ENCODE peak calls at places on chromosomes 4 and X, in six cellular contexts. I is tibial artery, V is pancreas, O is astrocyte, H is brain microvascular endothelial cell, W is body of pancreas. R is an unnamed sample. For H3K36me3 and H3K27me3, the result is how much of the 10 kb centered on the place peaks cover.

GRCh38 chr4:17436750-17437090 is 75.2 kb downstream of the QDPR start:
- DNase-seq in I (no peak), V (no peak), O (no peak), H (no peak), W (no peak), R (no peak)

GRCh38 chrX:111100191-111100590 is 4.2 kb downstream of the PAK3 start:
- DNase-seq in I (no peak), V (no peak), O (no peak), H (no peak), W (no peak), R (peak)

GRCh38 chr4:158799013-158799770 is 30.4 kb downstream of the FNIP2 start:
- DNase-seq in I (no peak), V (no peak), O (no peak), H (no peak), W (no peak), R (no peak)

GRCh38 chrX:16239211-16239610 is 71.9 kb downstream of the MAGEB17 start:
- DNase-seq in I (no peak), V (no peak), O (peak), H (peak), W (no peak), R (no peak)

GRCh38 chr4:121057466-121057911 is 14.8 kb downstream of the NDNF start:
- DNase-seq in I (no peak), V (no peak), O (no peak), H (no peak), W (no peak), R (no peak)

GRCh38 chr4:169996379-169997245 is 29.6 kb downstream of the MFAP3L start:
- DNase-seq in I (no peak), V (no peak), O (no peak), H (no peak), W (no peak), R (no peak)

GRCh38 chrX:39653656-39654055 is 444.1 kb downstream of the BCOR start:
- DNase-seq in I (no peak), V (no peak), O (no peak), H (no peak), W (no peak), R (no peak)

GRCh38 chr4:113170818-113171468 is 121.5 kb downstream of the ANK2 start:
- DNase-seq in I (no peak), V (no peak), O (no peak), H (no peak), W (no peak), R (no peak)

GRCh38 chr4:172998527-172999469 is 169.8 kb upstream of the GALNT7 start:
- DNase-seq in I (no peak), V (no peak), O (peak), H (peak), W (no peak), R (peak)

GRCh38 chr4:98341309-98341708 is 80.1 kb downstream of the RAP1GDS1 start:
- DNase-seq in I (no peak), V (no peak), O (peak), H (peak), W (no peak), R (no peak)

GRCh38 chrX:28802625-28803024 is 215.4 kb downstream of the IL1RAPL1 start:
- DNase-seq in I (no peak), V (no peak), O (no peak), H (no peak), W (no peak), R (no peak)

GRCh38 chrX:69088171-69088938 is 76.9 kb downstream of the PJA1 start:
- DNase-seq in I (no peak), V (no peak), O (no peak), H (no peak), W (no peak), R (no peak)

GRCh38 chr4:54525602-54526001 is 132.2 kb upstream of the KIT start:
- DNase-seq in I (no peak), V (no peak), O (peak), H (peak), W (no peak), R (no peak)

GRCh38 chr4:167136270-167136669 is 98.0 kb downstream of the SPOCK3 start:
- DNase-seq in I (no peak), V (no peak), O (no peak), H (no peak), W (no peak), R (no peak)

GRCh38 chrX:53798281-53798680 is 111.8 kb upstream of the HUWE1 start:
- DNase-seq in I (no peak), V (no peak), O (no peak), H (no peak), W (no peak), R (no peak)

GRCh38 chr4:74109116-74109791 is 10.3 kb upstream of the CXCL2 start:
- DNase-seq in I (no peak), V (no peak), O (peak), H (peak), W (peak), R (peak)

GRCh38 chrX:151828434-151829080 is 84.1 kb upstream of the MAGEA4 start:
- DNase-seq in I (no peak), V (no peak), O (peak), H (no peak), W (no peak), R (no peak)

GRCh38 chr4:128542047-128542446 is 254.4 kb upstream of the PGRMC2 start:
- DNase-seq in I (no peak), V (no peak), O (peak), H (no peak), W (no peak), R (no peak)

GRCh38 chrX:11886745-11887144 is 128.7 kb downstream of the MSL3 start:
- DNase-seq in I (no peak), V (no peak), O (peak), H (peak), W (no peak), R (no peak)

GRCh38 chrX:45935408-45935807 is 609.8 kb downstream of the ZNF674 start:
- DNase-seq in I (no peak), V (no peak), O (no peak), H (no peak), W (no peak), R (no peak)

GRCh38 chr4:2254665-2255500 is 7.0 kb downstream of the MXD4 start:
- DNase-seq in I (peak), V (no peak), O (no peak), H (no peak), W (peak), R (no peak)
- H3K36me3 ChIP-seq in I (half or more), V (under half), O (under half), H (under half), W (under half), R (under half)

GRCh38 chrX:1468250-1468772 is 15.6 kb upstream of the ASMTL start:
- DNase-seq in I (peak), V (no peak), O (peak), H (no peak), W (no peak), R (no peak)
- H3K27me3 ChIP-seq in I (under half), V (under half), O (under half), H (under half), W (under half), R (under half)

DNA sequence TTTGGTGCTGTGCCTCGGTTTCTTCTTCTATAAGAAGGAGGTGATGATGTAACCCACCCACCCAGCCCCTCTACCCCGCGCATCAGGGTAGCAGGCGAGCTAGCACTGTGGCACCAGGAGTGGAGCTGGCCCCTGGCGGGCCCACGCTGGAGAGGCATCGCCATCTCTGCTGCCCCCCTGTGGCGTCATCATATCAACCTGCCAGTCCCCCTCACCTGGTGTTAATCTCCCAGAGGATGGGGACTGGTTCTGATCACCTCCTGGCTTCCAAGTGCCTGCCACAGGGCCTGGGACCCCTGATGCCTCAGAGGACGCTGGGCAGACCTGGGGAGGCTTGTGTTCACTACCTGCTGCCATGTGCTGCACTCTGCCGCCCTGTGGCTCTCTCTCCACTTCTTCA is 6.3 kb upstream of the SORCS2 start:
- DNase-seq in I (peak), V (peak), O (no peak), H (no peak), W (no peak), R (peak)
- H3K36me3 ChIP-seq in I (under half), V (under half), O (under half), H (under half), W (under half), R (under half)

GRCh38 chrX:129648514-129649267 is 6.1 kb downstream of the APLN start:
- DNase-seq in I (no peak), V (no peak), O (no peak), H (no peak), W (no peak), R (no peak)

GRCh38 chrX:129651756-129652564 is 2.8 kb downstream of the APLN start:
- DNase-seq in I (no peak), V (no peak), O (no peak), H (no peak), W (no peak), R (no peak)

GRCh38 chrX:129649268-129650182 is 5.2 kb downstream of the APLN start:
- DNase-seq in I (no peak), V (no peak), O (peak), H (peak), W (no peak), R (no peak)

GRCh38 chrX:129650821-129651510 is 3.8 kb downstream of the APLN start:
- DNase-seq in I (no peak), V (no peak), O (no peak), H (no peak), W (no peak), R (no peak)

DNA sequence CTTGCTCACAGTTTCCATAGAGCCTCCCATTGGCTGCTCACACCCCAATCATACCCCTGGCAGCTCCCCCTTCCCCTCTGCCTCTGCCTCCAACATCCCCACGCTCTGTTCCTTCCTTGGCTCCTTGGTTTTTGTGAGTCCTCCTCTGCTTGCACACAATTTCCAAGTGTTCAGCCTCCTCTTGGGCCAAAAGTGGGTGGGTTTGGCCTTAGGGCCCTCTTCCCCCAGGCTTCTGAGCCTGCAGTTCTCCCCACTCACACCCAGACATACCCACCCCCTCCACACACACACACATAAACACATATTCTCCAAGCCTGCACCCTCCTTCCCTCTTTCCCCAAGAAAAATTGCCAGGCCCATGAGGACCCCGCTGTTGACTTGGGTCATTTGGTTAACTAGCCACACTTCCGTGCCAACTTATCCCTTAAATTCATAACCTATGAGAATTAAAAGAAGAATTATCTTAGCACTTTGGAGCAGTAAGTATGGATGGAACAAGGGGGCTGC is 4.5 kb downstream of the APLN start:
- DNase-seq in I (no peak), V (no peak), O (no peak), H (no peak), W (no peak), R (no peak)
- H3K27me3 ChIP-seq in I (under half), V (under half), O (under half), H (under half), W (under half), R (under half)

GRCh38 chrX:43743100-43743822 is 87.2 kb downstream of the MAOA start:
- DNase-seq in I (no peak), V (no peak), O (no peak), H (no peak), W (no peak), R (no peak)

GRCh38 chrX:43741843-43742573 is 85.9 kb downstream of the MAOA start:
- DNase-seq in I (no peak), V (no peak), O (peak), H (no peak), W (peak), R (no peak)

GRCh38 chrX:43750248-43750676 is 94.2 kb downstream of the MAOA start:
- DNase-seq in I (peak), V (no peak), O (peak), H (peak), W (peak), R (peak)

GRCh38 chrX:43744284-43744683 is 88.2 kb downstream of the MAOA start:
- DNase-seq in I (no peak), V (no peak), O (no peak), H (no peak), W (no peak), R (no peak)

DNA sequence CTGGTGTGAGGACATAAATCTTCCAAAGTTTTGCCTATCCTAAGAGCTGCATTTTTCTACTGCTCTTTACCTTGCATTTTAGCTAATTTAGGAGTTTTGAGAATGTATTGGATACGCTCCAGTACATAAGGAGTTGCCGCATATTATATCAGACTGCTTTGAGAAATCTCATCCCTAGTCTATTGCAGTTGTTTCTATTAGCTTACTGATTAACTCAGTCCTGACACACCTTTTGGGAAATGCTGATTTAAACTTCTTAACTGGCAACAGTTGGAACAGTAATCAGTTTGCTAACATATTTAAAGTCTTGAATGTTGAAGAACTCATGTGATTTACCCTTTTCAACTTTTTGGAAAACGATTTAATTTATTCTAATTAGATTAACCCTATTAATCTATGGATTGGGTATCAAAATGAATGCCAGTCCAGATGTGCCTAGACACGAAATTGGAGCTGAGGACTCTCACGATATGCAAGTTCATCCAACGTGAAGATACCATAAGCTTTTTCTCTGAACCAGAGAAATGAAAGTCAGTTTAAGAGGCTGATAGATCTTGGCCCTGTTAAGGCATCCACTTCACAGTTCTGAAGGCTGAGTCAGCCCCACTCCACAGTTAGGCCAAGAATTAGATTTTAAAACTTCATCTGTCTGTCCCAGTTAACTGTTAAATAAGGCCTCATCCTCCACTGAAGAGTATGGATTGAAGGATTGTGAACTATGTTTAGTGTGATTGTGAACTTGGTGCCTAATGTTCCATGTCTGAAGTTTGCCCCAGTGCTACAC is 90.0 kb downstream of the MAOA start:
- DNase-seq in I (no peak), V (no peak), O (peak), H (no peak), W (no peak), R (peak)
- H3K36me3 ChIP-seq in I (under half), V (under half), O (under half), H (under half), W (under half), R (under half)

DNA sequence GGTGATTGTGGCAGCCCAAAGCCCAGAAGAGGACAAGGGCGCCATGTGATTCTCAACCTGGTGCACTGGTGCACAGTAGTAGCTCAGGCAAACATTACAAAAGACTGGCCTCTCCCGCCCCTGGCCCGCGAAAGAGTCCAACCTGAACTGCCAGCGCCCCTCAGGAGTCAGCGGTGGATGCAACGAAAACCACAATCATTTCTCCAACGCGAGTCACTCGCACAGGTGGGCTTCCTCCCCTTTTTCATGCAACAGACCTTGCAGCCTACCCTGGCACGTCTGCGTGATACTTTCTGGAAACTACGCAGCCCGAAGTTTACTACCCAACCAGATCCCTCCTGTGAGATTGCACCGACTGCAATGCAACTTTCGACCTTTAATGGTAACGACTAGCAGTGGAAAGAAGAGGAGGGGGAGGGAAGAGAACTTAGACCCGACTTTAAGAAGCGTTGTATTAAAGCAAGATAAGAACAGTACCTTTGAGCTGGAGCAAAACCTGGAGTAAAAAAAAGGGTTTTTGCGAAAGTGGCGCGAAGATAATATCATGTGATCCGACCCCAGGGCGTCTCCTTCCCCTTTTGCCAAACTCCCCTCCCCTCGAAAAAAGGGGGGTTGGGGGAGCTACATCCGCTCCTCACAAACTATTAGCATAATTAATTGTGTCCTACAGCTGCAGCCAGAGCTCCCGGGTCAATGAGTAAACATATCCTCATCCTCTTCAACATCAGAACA is 63.3 kb upstream of the CCDC160 start:
- DNase-seq in I (no peak), V (no peak), O (no peak), H (no peak), W (no peak), R (no peak)
- H3K27me3 ChIP-seq in I (under half), V (under half), O (under half), H (under half), W (under half), R (under half)

GRCh38 chrX:113009837-113010236 is 169.2 kb upstream of the AMOT start:
- DNase-seq in I (no peak), V (no peak), O (no peak), H (no peak), W (no peak), R (no peak)

DNA sequence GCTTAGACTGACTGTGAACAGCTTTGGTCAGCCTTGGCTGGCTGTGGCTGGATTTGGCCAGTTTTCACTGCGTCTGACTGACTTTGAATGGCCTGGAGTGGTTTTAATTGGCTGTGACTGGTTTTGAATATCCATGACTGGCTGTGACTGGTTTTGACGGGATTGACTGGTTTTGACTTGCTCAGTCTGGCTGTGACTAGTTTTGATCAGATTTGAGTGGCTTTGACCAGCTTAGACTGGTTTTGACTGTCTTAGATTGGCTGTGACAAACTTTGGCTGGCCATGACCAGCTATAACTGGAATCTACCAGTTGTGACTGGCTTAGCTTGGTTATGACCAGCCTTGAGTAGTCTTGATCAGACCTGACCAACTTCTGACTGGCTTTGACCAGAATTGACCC is 168.4 kb upstream of the AMOT start:
- DNase-seq in I (no peak), V (no peak), O (no peak), H (no peak), W (no peak), R (no peak)
- H3K36me3 ChIP-seq in I (under half), V (under half), O (under half), H (under half), W (under half), R (under half)

GRCh38 chrX:136752796-136753195 is 27.9 kb downstream of the ARHGEF6 start:
- DNase-seq in I (peak), V (no peak), O (no peak), H (peak), W (no peak), R (no peak)
- H3K27me3 ChIP-seq in I (under half), V (under half), O (under half), H (under half), W (under half), R (under half)

R was measured in small intestine.